ENCODE peak calls at places on chromosome 20, in eight cellular contexts. R, B, T, E, C, Q, Y and K are unnamed samples.

GRCh38 chr20:14556206-14556605 is 218.8 kb upstream of the FLRT3 start:
- DNase-seq in Y (no peak), Q (no peak), C (no peak), E (no peak), T (no peak), R (no peak), B (no peak), K (no peak)

GRCh38 chr20:17683218-17684076 is 1.4 kb upstream of the RRBP1 start:
- DNase-seq in T (no peak), Y (no peak), B (no peak), Q (no peak), C (no peak), R (no peak), E (no peak), K (no peak)

GRCh38 chr20:25470045-25470444 is 62.6 kb downstream of the GINS1 start:
- DNase-seq in Y (no peak), E (no peak), Q (peak), T (peak), B (no peak), C (peak), R (no peak), K (no peak)

GRCh38 chr20:24991897-24992419 is 593 bp downstream of the APMAP start:
- DNase-seq in Q (no peak), T (no peak), Y (no peak), R (no peak), E (no peak), B (no peak), C (no peak), K (no peak)

GRCh38 chr20:37295001-37295400 is 5.5 kb downstream of the MANBAL start:
- DNase-seq in Q (no peak), C (peak), R (no peak), T (no peak), E (peak), Y (no peak), B (no peak), K (no peak)

GRCh38 chr20:54848262-54848661 is 372.9 kb downstream of the DOK5 start:
- DNase-seq in E (no peak), B (no peak), R (no peak), Q (no peak), C (no peak), T (no peak), Y (no peak), K (no peak)

GRCh38 chr20:59902470-59902869 is 31.0 kb downstream of the SYCP2 start:
- DNase-seq in R (no peak), E (no peak), Q (no peak), Y (no peak), T (no peak), B (no peak), C (no peak), K (no peak)

GRCh38 chr20:62712606-62713005 is 4.0 kb downstream of the NTSR1 start:
- DNase-seq in B (no peak), Q (no peak), E (no peak), T (peak), C (no peak), Y (no peak), R (no peak), K (no peak)

GRCh38 chr20:47232518-47232917 is 124.0 kb downstream of the ZMYND8 start:
- DNase-seq in Q (no peak), R (no peak), E (no peak), Y (no peak), B (no peak), T (no peak), C (no peak), K (no peak)

GRCh38 chr20:62025394-62025793 is 40.3 kb downstream of the TAF4 start:
- DNase-seq in C (no peak), T (peak), Q (no peak), E (peak), B (no peak), R (no peak), Y (no peak), K (no peak)

GRCh38 chr20:53677447-53678314 is 84.0 kb upstream of the ZNF217 start:
- DNase-seq in T (no peak), B (peak), Q (no peak), R (no peak), E (no peak), Y (no peak), C (no peak), K (no peak)

GRCh38 chr20:1334761-1335160 is 5.8 kb upstream of the SDCBP2 start:
- DNase-seq in Q (no peak), T (no peak), R (no peak), Y (no peak), B (no peak), C (no peak), E (no peak), K (no peak)

GRCh38 chr20:10971096-10971495 is 297.3 kb upstream of the JAG1 start:
- DNase-seq in T (no peak), B (no peak), Y (no peak), R (no peak), C (no peak), E (no peak), Q (no peak), K (no peak)

GRCh38 chr20:21353236-21353635 is 44.1 kb downstream of the NKX2-4 start:
- DNase-seq in B (no peak), Y (no peak), E (peak), R (no peak), C (no peak), Q (no peak), T (no peak), K (no peak)

GRCh38 chr20:16107172-16107870 is 465.9 kb downstream of the KIF16B start:
- DNase-seq in Q (no peak), T (no peak), Y (no peak), R (no peak), E (no peak), C (no peak), B (peak), K (no peak)

GRCh38 chr20:44274303-44275017 is 27.4 kb downstream of the GDAP1L1 start:
- DNase-seq in R (no peak), C (no peak), T (no peak), Q (no peak), B (no peak), E (no peak), Y (no peak), K (no peak)

GRCh38 chr20:4665591-4665990 is 56.1 kb upstream of the PRND start:
- DNase-seq in B (no peak), R (no peak), Q (no peak), Y (no peak), E (no peak), T (no peak), C (no peak), K (no peak)

GRCh38 chr20:48275737-48276342 is 490.6 kb upstream of the SULF2 start:
- DNase-seq in R (no peak), C (no peak), Y (no peak), Q (no peak), T (no peak), E (no peak), B (no peak), K (no peak)